ENCODE peak calls at places on chromosomes 7 and 10, in six cellular contexts. F is mesendoderm, X is GM23248, Y is fibroblast of lung, Z is Peyer's patch, E is heart left ventricle. L is an unnamed sample.

GRCh38 chr7:40299097-40299496 is 164.3 kb downstream of the SUGCT start:
- DNase-seq in F (peak; percentile 50), X (peak; percentile 86), Y (peak; percentile 98), Z (no peak), E (no peak), L (no peak)

GRCh38 chr7:47453093-47454056 is 128.5 kb downstream of the TNS3 start:
- DNase-seq in F (peak; percentile 16), X (peak; percentile 96), Y (peak; percentile 90), Z (peak; percentile 77), E (peak; percentile 47), L (no peak)

GRCh38 chr10:117675516-117675915 is 133.0 kb downstream of the EMX2 start:
- DNase-seq in F (no peak), X (no peak), Y (no peak), Z (no peak), E (no peak), L (no peak)

GRCh38 chr7:132117181-132117580 is 459.1 kb downstream of the PLXNA4 start:
- DNase-seq in F (peak; percentile 78), X (peak; percentile 86), Y (peak; percentile 82), Z (no peak), E (no peak), L (no peak)

GRCh38 chr10:35640474-35640873 is 1.6 kb downstream of the FZD8 start:
- DNase-seq in F (peak; percentile 89), X (peak; percentile 91), Y (peak; percentile 73), Z (peak; percentile 66), E (peak; percentile 68), L (peak; percentile 1)

GRCh38 chr7:150903627-150904026 is 51.3 kb downstream of the AOC1 start:
- DNase-seq in F (no peak), X (peak; percentile 81), Y (peak; percentile 78), Z (peak; percentile 68), E (peak; percentile 75), L (no peak)

GRCh38 chr10:22824984-22825383 is 102.9 kb upstream of the ARMC3 start:
- DNase-seq in F (no peak), X (peak; percentile 82), Y (peak; percentile 90), Z (no peak), E (no peak), L (no peak)

GRCh38 chr7:134513169-134513752 is 14.1 kb upstream of the AKR1B10 start:
- DNase-seq in F (peak; percentile 67), X (peak; percentile 81), Y (peak; percentile 32), Z (peak; percentile 58), E (peak; percentile 19), L (no peak)

GRCh38 chr10:76033457-76034196 is 602.2 kb downstream of the LRMDA start:
- DNase-seq in F (peak; percentile 35), X (peak; percentile 86), Y (peak; percentile 78), Z (no peak), E (no peak), L (no peak)

GRCh38 chr7:158587425-158588084 is at the start of gene PTPRN2:
- DNase-seq in F (peak; percentile 68), X (peak; percentile 84), Y (peak; percentile 40), Z (peak; percentile 61), E (peak; percentile 60), L (peak; percentile 34)

GRCh38 chr10:8254350-8254749 is 199.9 kb downstream of the GATA3 start:
- DNase-seq in F (no peak), X (no peak), Y (no peak), Z (no peak), E (no peak), L (no peak)

GRCh38 chr7:98278408-98278807 is 3.1 kb upstream of the BRI3 start:
- DNase-seq in F (no peak), X (peak; percentile 8), Y (no peak), Z (no peak), E (no peak), L (no peak)

GRCh38 chr10:35136263-35136815 is 9.7 kb downstream of the CREM start:
- DNase-seq in F (no peak), X (no peak), Y (no peak), Z (no peak), E (no peak), L (no peak)

GRCh38 chr7:158782638-158783490 is 46.4 kb downstream of the ESYT2 start:
- DNase-seq in F (peak; percentile 81), X (peak; percentile 85), Y (no peak), Z (no peak), E (peak; percentile 83), L (no peak)

GRCh38 chr10:79263951-79264350 is 83.3 kb upstream of the PPIF start:
- DNase-seq in F (no peak), X (no peak), Y (no peak), Z (no peak), E (no peak), L (no peak)

GRCh38 chr10:79266543-79267312 is 80.5 kb upstream of the PPIF start:
- DNase-seq in F (no peak), X (peak; percentile 98), Y (peak; percentile 95), Z (peak; percentile 77), E (peak; percentile 81), L (no peak)

GRCh38 chr10:79262959-79263746 is 84.1 kb upstream of the PPIF start:
- DNase-seq in F (no peak), X (no peak), Y (no peak), Z (no peak), E (no peak), L (no peak)

GRCh38 chr10:79266092-79266491 is 81.2 kb upstream of the PPIF start:
- DNase-seq in F (no peak), X (peak; percentile 85), Y (peak; percentile 33), Z (no peak), E (no peak), L (no peak)

DNA sequence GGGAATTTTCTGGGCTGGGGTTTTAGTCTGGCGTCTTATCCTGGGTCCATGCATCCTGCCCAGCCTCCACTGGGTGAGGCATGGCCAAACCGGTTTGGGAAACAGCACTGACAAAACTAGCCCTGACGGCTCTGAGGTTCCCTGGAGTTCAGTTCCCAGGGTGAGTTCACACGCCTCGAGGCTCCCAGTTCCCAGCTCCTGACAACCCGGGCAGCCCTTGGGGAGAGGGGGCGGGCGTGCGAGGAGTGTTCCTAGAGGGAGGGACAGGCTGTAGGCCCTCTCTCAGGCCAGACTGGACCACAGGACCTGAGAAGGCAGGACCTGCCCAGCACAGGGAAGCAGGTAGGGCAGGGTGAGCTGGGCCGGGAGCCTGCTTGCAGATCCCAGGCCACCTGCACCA is 82.3 kb upstream of the PPIF start:
- DNase-seq in F (peak; percentile 40), X (peak; percentile 41), Y (no peak), Z (no peak), E (no peak), L (no peak)
- H3K27ac ChIP-seq in F (no peak overlapping the region), X (peak overlapping the region; percentile 97), Y (peak overlapping the region; percentile 92), Z (peak overlapping the region; percentile 75), E (peak overlapping the region; percentile 90), L (no peak overlapping the region)

DNA sequence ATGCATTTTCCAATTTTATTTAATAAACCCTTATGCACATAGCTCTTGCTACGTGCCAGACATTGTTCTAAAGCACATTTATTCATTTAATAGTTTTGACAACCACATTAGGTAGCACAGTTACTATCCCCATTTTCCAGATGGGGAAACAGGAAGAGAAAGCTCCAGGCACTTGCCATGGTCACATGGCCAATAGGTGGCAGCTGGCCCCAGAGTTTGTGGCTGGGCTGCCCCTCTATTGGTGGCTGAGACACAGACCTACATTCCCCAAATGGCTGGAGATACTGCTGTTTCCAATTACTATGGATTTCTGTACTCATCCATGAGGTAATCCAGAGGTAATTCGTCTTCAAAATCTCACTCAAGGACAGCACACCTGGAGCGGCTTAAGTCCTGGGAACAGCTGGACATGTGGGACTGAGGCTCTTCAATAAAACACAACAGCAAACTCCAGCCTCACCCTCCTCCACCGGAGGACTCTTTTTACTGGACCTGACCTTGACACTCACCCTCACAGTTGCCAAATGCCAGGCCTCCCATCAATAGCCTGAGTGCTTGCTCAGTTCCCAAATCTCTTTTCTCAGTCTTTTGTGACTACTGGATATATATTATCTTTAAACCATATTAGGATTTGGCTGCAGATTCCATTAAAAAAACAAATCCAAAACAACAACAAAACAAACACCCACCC is 106.1 kb downstream of the CLEC2L start:
- DNase-seq in F (peak; percentile 35), X (peak; percentile 7), Y (no peak), Z (no peak), E (no peak), L (no peak)
- H3K4me1 ChIP-seq in F (no peaks in the 10 kb centered on the region), X (no peaks in the 10 kb centered on the region), Y (no peaks in the 10 kb centered on the region), Z (no peaks in the 10 kb centered on the region), E (peaks cover 22% of the 10 kb centered on the region), L (peaks cover 34% of the 10 kb centered on the region)

DNA sequence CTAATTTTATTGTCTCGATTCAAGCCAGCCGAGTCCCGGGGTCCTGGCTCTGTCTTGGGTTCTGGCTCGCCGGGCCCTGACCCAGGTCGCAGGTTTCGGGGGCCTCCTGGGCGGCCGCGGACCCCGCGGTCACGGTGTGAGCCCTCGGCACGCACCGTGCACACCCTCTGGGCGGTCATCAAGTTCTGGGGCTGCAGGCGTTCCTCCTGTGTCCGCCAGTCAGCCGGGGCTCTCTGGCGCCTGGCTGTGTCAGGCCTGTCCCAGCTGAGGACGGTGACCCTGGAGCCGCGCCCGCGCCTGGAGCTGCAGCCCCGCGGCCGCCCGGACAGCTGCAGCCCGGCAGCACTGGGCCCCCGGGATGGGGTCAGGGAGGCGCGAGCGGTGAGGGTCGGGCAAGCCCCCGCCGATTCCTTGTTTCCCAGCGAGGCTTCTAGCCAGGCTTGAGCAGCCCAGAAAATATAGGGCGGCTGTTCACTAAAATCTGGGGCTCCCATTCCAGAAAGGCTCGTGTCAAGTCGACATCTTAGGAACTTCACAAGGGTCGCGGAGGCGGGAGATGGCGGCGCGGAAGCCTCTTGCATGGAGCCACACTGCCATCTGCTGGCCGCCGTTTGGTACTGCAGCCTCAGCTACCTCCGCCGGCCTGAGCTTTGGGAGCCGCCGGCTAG is 4.2 kb upstream of the HOXA7 start:
- DNase-seq in F (peak; percentile 84), X (peak; percentile 91), Y (peak; percentile 55), Z (peak; percentile 96), E (peak; percentile 80), L (peak; percentile 59)
- H3K27me3 ChIP-seq in F (peaks cover 89% of the 10 kb centered on the region), X (no peaks in the 10 kb centered on the region), Y (peaks cover 23% of the 10 kb centered on the region), Z (no peaks in the 10 kb centered on the region), E (peaks cover 99% of the 10 kb centered on the region), L (peaks cover 74% of the 10 kb centered on the region)

DNA sequence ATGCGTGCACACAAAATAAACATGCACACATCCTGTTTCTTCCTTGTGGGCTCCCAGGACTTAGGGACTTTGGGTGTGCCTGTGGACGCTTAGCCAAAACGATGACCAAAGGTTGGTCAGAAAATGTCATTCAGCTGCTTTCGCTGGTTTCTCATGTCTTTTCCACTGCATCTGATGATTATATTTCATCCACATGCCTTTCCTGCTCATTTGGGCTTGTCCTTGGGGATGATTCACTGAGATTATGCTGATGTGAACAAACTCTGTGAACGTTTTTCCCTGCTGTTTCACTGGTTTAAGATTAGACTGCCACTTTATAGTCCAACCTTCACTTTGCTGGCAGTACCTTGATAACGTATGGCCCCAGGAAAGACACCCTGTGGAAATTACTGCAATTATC is 361.7 kb upstream of the NFE2L3 start:
- DNase-seq in F (no peak), X (peak; percentile 55), Y (no peak), Z (no peak), E (peak; percentile 12), L (no peak)
- H3K27ac ChIP-seq in F (no peak overlapping the region), X (no peak overlapping the region), Y (no peak overlapping the region), Z (peak overlapping the region; percentile 75), E (no peak overlapping the region), L (no peak overlapping the region)

DNA sequence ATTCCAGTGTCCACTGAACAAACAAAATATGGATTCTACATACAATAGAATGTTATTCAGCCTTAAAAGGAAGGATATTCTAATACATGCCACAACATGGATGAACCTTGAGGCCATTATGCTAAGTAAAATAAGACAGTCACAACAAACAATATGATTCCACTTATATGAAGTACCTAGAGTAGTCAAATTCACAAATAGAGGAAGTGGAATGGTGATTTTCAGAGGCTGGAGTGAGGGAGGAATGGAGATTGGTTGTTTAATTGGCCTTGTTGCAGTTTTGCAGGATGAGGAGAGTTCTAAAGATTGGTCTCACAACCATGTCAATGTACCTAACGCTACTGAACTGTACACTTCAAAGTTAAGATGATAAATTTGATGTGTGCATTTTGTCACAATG is 119.6 kb downstream of the CHN2 start:
- DNase-seq in F (no peak), X (no peak), Y (no peak), Z (no peak), E (no peak), L (no peak)
- H3K4me1 ChIP-seq in F (no peaks in the 10 kb centered on the region), X (no peaks in the 10 kb centered on the region), Y (no peaks in the 10 kb centered on the region), Z (no peaks in the 10 kb centered on the region), E (peaks cover under 1% of the 10 kb centered on the region), L (no peaks in the 10 kb centered on the region)

GRCh38 chr10:130372866-130373265 is 236.7 kb downstream of the GLRX3 start:
- DNase-seq in F (peak; percentile 50), X (no peak), Y (no peak), Z (no peak), E (no peak), L (no peak)
- H3K27me3 ChIP-seq in F (no peaks in the 10 kb centered on the region), X (no peaks in the 10 kb centered on the region), Y (no peaks in the 10 kb centered on the region), Z (no peaks in the 10 kb centered on the region), E (peaks cover 7% of the 10 kb centered on the region), L (no peaks in the 10 kb centered on the region)